ENCODE peak calls at places on chromosomes 3 and 15, in nine cellular contexts. One of them, this sample, is unnamed.
A peak's percentile ranks its signal among the peaks of the same experiment; 100 is the strongest.

GRCh38 chr3:164380156-164380555 is 698.1 kb downstream of the SI start:
- DNase-seq in activated CD8-positive, alpha-beta T cell treated with anti-CD3 and anti-CD28 coated beads for 36 hours: no peak
- DNase-seq in foreskin fibroblast: no peak
- DNase-seq in heart left ventricle: no peak
- DNase-seq in HFF-Myc: no peak
- DNase-seq in sigmoid colon: no peak
- DNase-seq in WTC11: no peak
- DNase-seq in cardiac fibroblast: no peak
- DNase-seq in DND-41: no peak
- DNase-seq in this sample: no peak

GRCh38 chr15:22955544-22956085 is 24.6 kb downstream of the CYFIP1 start:
- DNase-seq in activated CD8-positive, alpha-beta T cell treated with anti-CD3 and anti-CD28 coated beads for 36 hours: no peak
- DNase-seq in foreskin fibroblast: no peak
- DNase-seq in heart left ventricle: no peak
- DNase-seq in HFF-Myc: no peak
- DNase-seq in sigmoid colon: peak; percentile 60
- DNase-seq in WTC11: no peak
- DNase-seq in cardiac fibroblast: no peak
- DNase-seq in DND-41: no peak
- DNase-seq in this sample: no peak

GRCh38 chr3:74592359-74592758 is 22.1 kb downstream of the CNTN3 start:
- DNase-seq in activated CD8-positive, alpha-beta T cell treated with anti-CD3 and anti-CD28 coated beads for 36 hours: no peak
- DNase-seq in foreskin fibroblast: no peak
- DNase-seq in heart left ventricle: no peak
- DNase-seq in HFF-Myc: no peak
- DNase-seq in sigmoid colon: no peak
- DNase-seq in WTC11: no peak
- DNase-seq in cardiac fibroblast: peak; percentile 22
- DNase-seq in DND-41: no peak
- DNase-seq in this sample: no peak

GRCh38 chr15:92392462-92392861 is 1.2 kb upstream of the ST8SIA2 start:
- DNase-seq in activated CD8-positive, alpha-beta T cell treated with anti-CD3 and anti-CD28 coated beads for 36 hours: no peak
- DNase-seq in foreskin fibroblast: no peak
- DNase-seq in heart left ventricle: no peak
- DNase-seq in HFF-Myc: no peak
- DNase-seq in sigmoid colon: no peak
- DNase-seq in WTC11: peak; percentile 48
- DNase-seq in cardiac fibroblast: no peak
- DNase-seq in DND-41: no peak
- DNase-seq in this sample: no peak

GRCh38 chr3:191244242-191244867 is 45.3 kb downstream of the OSTN start:
- DNase-seq in activated CD8-positive, alpha-beta T cell treated with anti-CD3 and anti-CD28 coated beads for 36 hours: no peak
- DNase-seq in foreskin fibroblast: no peak
- DNase-seq in heart left ventricle: no peak
- DNase-seq in HFF-Myc: no peak
- DNase-seq in sigmoid colon: no peak
- DNase-seq in WTC11: no peak
- DNase-seq in cardiac fibroblast: peak; percentile 51
- DNase-seq in DND-41: no peak
- DNase-seq in this sample: no peak

GRCh38 chr3:56915969-56916586 is 114.3 kb upstream of the ARHGEF3 start:
- DNase-seq in activated CD8-positive, alpha-beta T cell treated with anti-CD3 and anti-CD28 coated beads for 36 hours: peak; percentile 90
- DNase-seq in foreskin fibroblast: no peak
- DNase-seq in heart left ventricle: no peak
- DNase-seq in HFF-Myc: no peak
- DNase-seq in sigmoid colon: no peak
- DNase-seq in WTC11: peak; percentile 29
- DNase-seq in cardiac fibroblast: no peak
- DNase-seq in DND-41: peak; percentile 87
- DNase-seq in this sample: no peak

GRCh38 chr15:90000175-90000923 is 775 bp upstream of the ZNF710 start:
- DNase-seq in activated CD8-positive, alpha-beta T cell treated with anti-CD3 and anti-CD28 coated beads for 36 hours: peak; percentile 20
- DNase-seq in foreskin fibroblast: no peak
- DNase-seq in heart left ventricle: peak; percentile 69
- DNase-seq in HFF-Myc: no peak
- DNase-seq in sigmoid colon: peak; percentile 72
- DNase-seq in WTC11: peak; percentile 32
- DNase-seq in cardiac fibroblast: peak; percentile 34
- DNase-seq in DND-41: peak; percentile 34
- DNase-seq in this sample: peak; percentile 41

GRCh38 chr15:101060576-101061551 is 141.7 kb downstream of the LRRK1 start:
- DNase-seq in activated CD8-positive, alpha-beta T cell treated with anti-CD3 and anti-CD28 coated beads for 36 hours: no peak
- DNase-seq in foreskin fibroblast: no peak
- DNase-seq in heart left ventricle: no peak
- DNase-seq in HFF-Myc: no peak
- DNase-seq in sigmoid colon: peak; percentile 34
- DNase-seq in WTC11: no peak
- DNase-seq in cardiac fibroblast: no peak
- DNase-seq in DND-41: no peak
- DNase-seq in this sample: no peak

GRCh38 chr3:115100806-115101205 is 46.3 kb downstream of the ZBTB20 start:
- DNase-seq in activated CD8-positive, alpha-beta T cell treated with anti-CD3 and anti-CD28 coated beads for 36 hours: no peak
- DNase-seq in foreskin fibroblast: no peak
- DNase-seq in heart left ventricle: no peak
- DNase-seq in HFF-Myc: no peak
- DNase-seq in sigmoid colon: no peak
- DNase-seq in WTC11: no peak
- DNase-seq in cardiac fibroblast: no peak
- DNase-seq in DND-41: no peak
- DNase-seq in this sample: no peak

GRCh38 chr3:108117245-108117644 is 26.4 kb upstream of the CD47 start:
- DNase-seq in activated CD8-positive, alpha-beta T cell treated with anti-CD3 and anti-CD28 coated beads for 36 hours: peak; percentile 24
- DNase-seq in foreskin fibroblast: no peak
- DNase-seq in heart left ventricle: no peak
- DNase-seq in HFF-Myc: no peak
- DNase-seq in sigmoid colon: no peak
- DNase-seq in WTC11: no peak
- DNase-seq in cardiac fibroblast: no peak
- DNase-seq in DND-41: no peak
- DNase-seq in this sample: no peak

GRCh38 chr15:40064231-40064894 is 25.4 kb upstream of the SRP14 start:
- DNase-seq in activated CD8-positive, alpha-beta T cell treated with anti-CD3 and anti-CD28 coated beads for 36 hours: peak; percentile 21
- DNase-seq in foreskin fibroblast: peak; percentile 49
- DNase-seq in heart left ventricle: no peak
- DNase-seq in HFF-Myc: no peak
- DNase-seq in sigmoid colon: no peak
- DNase-seq in WTC11: no peak
- DNase-seq in cardiac fibroblast: peak; percentile 56
- DNase-seq in DND-41: no peak
- DNase-seq in this sample: no peak

GRCh38 chr3:124263168-124263567 is 271.2 kb upstream of the ROPN1 start:
- DNase-seq in activated CD8-positive, alpha-beta T cell treated with anti-CD3 and anti-CD28 coated beads for 36 hours: no peak
- DNase-seq in foreskin fibroblast: peak; percentile 61
- DNase-seq in heart left ventricle: no peak
- DNase-seq in HFF-Myc: peak; percentile 67
- DNase-seq in sigmoid colon: no peak
- DNase-seq in WTC11: no peak
- DNase-seq in cardiac fibroblast: peak; percentile 90
- DNase-seq in DND-41: no peak
- DNase-seq in this sample: no peak

GRCh38 chr15:90075420-90076289 is 26.6 kb downstream of the IDH2 start:
- DNase-seq in activated CD8-positive, alpha-beta T cell treated with anti-CD3 and anti-CD28 coated beads for 36 hours: peak; percentile 58
- DNase-seq in foreskin fibroblast: no peak
- DNase-seq in heart left ventricle: no peak
- DNase-seq in HFF-Myc: no peak
- DNase-seq in sigmoid colon: no peak
- DNase-seq in WTC11: peak; percentile 46
- DNase-seq in cardiac fibroblast: no peak
- DNase-seq in DND-41: no peak
- DNase-seq in this sample: no peak

GRCh38 chr3:152268501-152269422 is at the start of gene MBNL1:
- DNase-seq in activated CD8-positive, alpha-beta T cell treated with anti-CD3 and anti-CD28 coated beads for 36 hours: peak; percentile 94
- DNase-seq in foreskin fibroblast: peak; percentile 72
- DNase-seq in heart left ventricle: peak; percentile 89
- DNase-seq in HFF-Myc: peak; percentile 71
- DNase-seq in sigmoid colon: peak; percentile 91
- DNase-seq in WTC11: peak; percentile 74
- DNase-seq in cardiac fibroblast: peak; percentile 90
- DNase-seq in DND-41: peak; percentile 89
- DNase-seq in this sample: peak; percentile 61

GRCh38 chr3:106251160-106251892 is 382.5 kb upstream of the CBLB start:
- DNase-seq in activated CD8-positive, alpha-beta T cell treated with anti-CD3 and anti-CD28 coated beads for 36 hours: no peak
- DNase-seq in foreskin fibroblast: no peak
- DNase-seq in heart left ventricle: no peak
- DNase-seq in HFF-Myc: no peak
- DNase-seq in sigmoid colon: no peak
- DNase-seq in WTC11: no peak
- DNase-seq in cardiac fibroblast: no peak
- DNase-seq in DND-41: no peak
- DNase-seq in this sample: no peak
- TF ChIP-seq CTCF in activated CD8-positive, alpha-beta T cell treated with anti-CD3 and anti-CD28 coated beads for 36 hours: no peak
- TF ChIP-seq CTCF in foreskin fibroblast: no peak
- TF ChIP-seq CTCF in heart left ventricle: no peak
- TF ChIP-seq CTCF in HFF-Myc: no peak
- TF ChIP-seq CTCF in sigmoid colon: no peak
- TF ChIP-seq CTCF in WTC11: no peak
- TF ChIP-seq CTCF in cardiac fibroblast: no peak
- TF ChIP-seq CTCF in DND-41: no peak
- TF ChIP-seq CTCF in this sample: no peak

GRCh38 chr15:85137507-85138175 is 156.0 kb downstream of the PDE8A start:
- DNase-seq in activated CD8-positive, alpha-beta T cell treated with anti-CD3 and anti-CD28 coated beads for 36 hours: no peak
- DNase-seq in foreskin fibroblast: no peak
- DNase-seq in heart left ventricle: no peak
- DNase-seq in HFF-Myc: no peak
- DNase-seq in sigmoid colon: no peak
- DNase-seq in WTC11: no peak
- DNase-seq in cardiac fibroblast: no peak
- DNase-seq in DND-41: no peak
- DNase-seq in this sample: no peak

GRCh38 chr15:85129881-85130280 is 148.2 kb downstream of the PDE8A start:
- DNase-seq in activated CD8-positive, alpha-beta T cell treated with anti-CD3 and anti-CD28 coated beads for 36 hours: no peak
- DNase-seq in foreskin fibroblast: no peak
- DNase-seq in heart left ventricle: no peak
- DNase-seq in HFF-Myc: no peak
- DNase-seq in sigmoid colon: no peak
- DNase-seq in WTC11: no peak
- DNase-seq in cardiac fibroblast: no peak
- DNase-seq in DND-41: no peak
- DNase-seq in this sample: no peak

GRCh38 chr15:85128636-85129035 is 147.0 kb downstream of the PDE8A start:
- DNase-seq in activated CD8-positive, alpha-beta T cell treated with anti-CD3 and anti-CD28 coated beads for 36 hours: no peak
- DNase-seq in foreskin fibroblast: no peak
- DNase-seq in heart left ventricle: no peak
- DNase-seq in HFF-Myc: no peak
- DNase-seq in sigmoid colon: no peak
- DNase-seq in WTC11: no peak
- DNase-seq in cardiac fibroblast: no peak
- DNase-seq in DND-41: no peak
- DNase-seq in this sample: no peak

GRCh38 chr15:85133709-85134108 is 152.1 kb downstream of the PDE8A start:
- DNase-seq in activated CD8-positive, alpha-beta T cell treated with anti-CD3 and anti-CD28 coated beads for 36 hours: no peak
- DNase-seq in foreskin fibroblast: no peak
- DNase-seq in heart left ventricle: no peak
- DNase-seq in HFF-Myc: no peak
- DNase-seq in sigmoid colon: no peak
- DNase-seq in WTC11: no peak
- DNase-seq in cardiac fibroblast: no peak
- DNase-seq in DND-41: no peak
- DNase-seq in this sample: no peak

DNA sequence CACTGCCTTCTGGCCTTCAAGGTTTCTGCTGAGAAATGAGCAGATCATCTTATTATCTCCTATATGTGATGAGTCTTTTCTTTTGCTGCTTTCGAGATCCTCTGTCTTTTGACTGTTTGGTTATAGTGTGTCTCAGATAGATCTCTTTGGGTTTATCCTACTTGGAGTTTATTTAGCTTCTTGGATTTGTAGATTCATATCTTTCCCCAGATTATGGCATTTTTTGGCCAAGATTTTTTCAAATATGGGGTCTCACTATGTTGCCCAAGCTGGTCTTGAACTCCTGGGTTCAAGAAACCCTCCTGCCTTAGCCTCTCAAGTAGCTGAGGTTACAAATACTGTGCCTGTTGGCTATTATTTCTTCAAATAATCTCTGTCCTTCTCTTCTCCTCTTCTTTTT is 150.3 kb downstream of the PDE8A start:
- DNase-seq in activated CD8-positive, alpha-beta T cell treated with anti-CD3 and anti-CD28 coated beads for 36 hours: no peak
- DNase-seq in foreskin fibroblast: no peak
- DNase-seq in heart left ventricle: no peak
- DNase-seq in HFF-Myc: no peak
- DNase-seq in sigmoid colon: no peak
- DNase-seq in WTC11: no peak
- DNase-seq in cardiac fibroblast: no peak
- DNase-seq in DND-41: no peak
- DNase-seq in this sample: no peak
- TF ChIP-seq CTCF in activated CD8-positive, alpha-beta T cell treated with anti-CD3 and anti-CD28 coated beads for 36 hours: no peak
- TF ChIP-seq CTCF in foreskin fibroblast: no peak
- TF ChIP-seq CTCF in heart left ventricle: no peak
- TF ChIP-seq CTCF in HFF-Myc: no peak
- TF ChIP-seq CTCF in sigmoid colon: no peak
- TF ChIP-seq CTCF in WTC11: no peak
- TF ChIP-seq CTCF in cardiac fibroblast: no peak
- TF ChIP-seq CTCF in DND-41: no peak
- TF ChIP-seq CTCF in this sample: no peak

GRCh38 chr3:64240445-64240844 is 15.2 kb upstream of the PRICKLE2 start:
- DNase-seq in activated CD8-positive, alpha-beta T cell treated with anti-CD3 and anti-CD28 coated beads for 36 hours: no peak
- DNase-seq in foreskin fibroblast: no peak
- DNase-seq in heart left ventricle: no peak
- DNase-seq in HFF-Myc: no peak
- DNase-seq in sigmoid colon: no peak
- DNase-seq in WTC11: no peak
- DNase-seq in cardiac fibroblast: no peak
- DNase-seq in DND-41: no peak
- DNase-seq in this sample: no peak

GRCh38 chr3:64242435-64242834 is 17.2 kb upstream of the PRICKLE2 start:
- DNase-seq in activated CD8-positive, alpha-beta T cell treated with anti-CD3 and anti-CD28 coated beads for 36 hours: no peak
- DNase-seq in foreskin fibroblast: no peak
- DNase-seq in heart left ventricle: no peak
- DNase-seq in HFF-Myc: no peak
- DNase-seq in sigmoid colon: no peak
- DNase-seq in WTC11: no peak
- DNase-seq in cardiac fibroblast: peak; percentile 60
- DNase-seq in DND-41: no peak
- DNase-seq in this sample: no peak

GRCh38 chr3:64248247-64248646 is 23.0 kb upstream of the PRICKLE2 start:
- DNase-seq in activated CD8-positive, alpha-beta T cell treated with anti-CD3 and anti-CD28 coated beads for 36 hours: no peak
- DNase-seq in foreskin fibroblast: no peak
- DNase-seq in heart left ventricle: no peak
- DNase-seq in HFF-Myc: no peak
- DNase-seq in sigmoid colon: no peak
- DNase-seq in WTC11: no peak
- DNase-seq in cardiac fibroblast: no peak
- DNase-seq in DND-41: no peak
- DNase-seq in this sample: no peak

GRCh38 chr3:64240959-64241358 is 15.7 kb upstream of the PRICKLE2 start:
- DNase-seq in activated CD8-positive, alpha-beta T cell treated with anti-CD3 and anti-CD28 coated beads for 36 hours: no peak
- DNase-seq in foreskin fibroblast: no peak
- DNase-seq in heart left ventricle: no peak
- DNase-seq in HFF-Myc: no peak
- DNase-seq in sigmoid colon: no peak
- DNase-seq in WTC11: no peak
- DNase-seq in cardiac fibroblast: no peak
- DNase-seq in DND-41: no peak
- DNase-seq in this sample: no peak

GRCh38 chr3:64244011-64244942 is 19.0 kb upstream of the PRICKLE2 start:
- DNase-seq in activated CD8-positive, alpha-beta T cell treated with anti-CD3 and anti-CD28 coated beads for 36 hours: no peak
- DNase-seq in foreskin fibroblast: no peak
- DNase-seq in heart left ventricle: no peak
- DNase-seq in HFF-Myc: no peak
- DNase-seq in sigmoid colon: no peak
- DNase-seq in WTC11: no peak
- DNase-seq in cardiac fibroblast: no peak
- DNase-seq in DND-41: no peak
- DNase-seq in this sample: no peak
- TF ChIP-seq CTCF in activated CD8-positive, alpha-beta T cell treated with anti-CD3 and anti-CD28 coated beads for 36 hours: no peak
- TF ChIP-seq CTCF in foreskin fibroblast: peak; percentile 38
- TF ChIP-seq CTCF in heart left ventricle: no peak
- TF ChIP-seq CTCF in HFF-Myc: peak; percentile 54
- TF ChIP-seq CTCF in sigmoid colon: no peak
- TF ChIP-seq CTCF in WTC11: no peak
- TF ChIP-seq CTCF in cardiac fibroblast: peak; percentile 47
- TF ChIP-seq CTCF in DND-41: no peak
- TF ChIP-seq CTCF in this sample: peak; percentile 58

GRCh38 chr3:120352017-120352416 is 2.9 kb upstream of the LRRC58 start:
- DNase-seq in activated CD8-positive, alpha-beta T cell treated with anti-CD3 and anti-CD28 coated beads for 36 hours: no peak
- DNase-seq in foreskin fibroblast: no peak
- DNase-seq in heart left ventricle: no peak
- DNase-seq in HFF-Myc: no peak
- DNase-seq in sigmoid colon: no peak
- DNase-seq in WTC11: no peak
- DNase-seq in cardiac fibroblast: no peak
- DNase-seq in DND-41: no peak
- DNase-seq in this sample: no peak
- TF ChIP-seq CTCF in activated CD8-positive, alpha-beta T cell treated with anti-CD3 and anti-CD28 coated beads for 36 hours: no peak
- TF ChIP-seq CTCF in foreskin fibroblast: no peak
- TF ChIP-seq CTCF in heart left ventricle: no peak
- TF ChIP-seq CTCF in HFF-Myc: no peak
- TF ChIP-seq CTCF in sigmoid colon: no peak
- TF ChIP-seq CTCF in WTC11: no peak
- TF ChIP-seq CTCF in cardiac fibroblast: no peak
- TF ChIP-seq CTCF in DND-41: no peak
- TF ChIP-seq CTCF in this sample: no peak

This sample was measured in neural crest cell.